ENCODE peak calls at places on chromosome 5, in five cellular contexts. One of them, this sample, is unnamed.

GRCh38 chr5:15834596-15835245 is 334.7 kb downstream of the FBXL7 start:
- DNase-seq in cardiac septum: no peak
- DNase-seq in CMK: no peak
- DNase-seq in posterior cingulate gyrus: no peak
- DNase-seq in substantia nigra: no peak
- DNase-seq in this sample: peak

GRCh38 chr5:179354305-179354882 is 9.1 kb upstream of the ADAMTS2 start:
- DNase-seq in cardiac septum: no peak
- DNase-seq in CMK: no peak
- DNase-seq in posterior cingulate gyrus: no peak
- DNase-seq in substantia nigra: no peak
- DNase-seq in this sample: no peak

GRCh38 chr5:173764321-173765029 is 123.7 kb upstream of the CPEB4 start:
- DNase-seq in posterior cingulate gyrus: no peak
- DNase-seq in CMK: no peak
- DNase-seq in cardiac septum: peak
- DNase-seq in substantia nigra: no peak
- DNase-seq in this sample: peak

GRCh38 chr5:78562001-78562400 is 86.6 kb downstream of the LHFPL2 start:
- DNase-seq in posterior cingulate gyrus: no peak
- DNase-seq in cardiac septum: no peak
- DNase-seq in substantia nigra: no peak
- DNase-seq in CMK: no peak
- DNase-seq in this sample: no peak

GRCh38 chr5:172901012-172901780 is 58.0 kb upstream of the RPL26L1 start:
- DNase-seq in posterior cingulate gyrus: no peak
- DNase-seq in CMK: no peak
- DNase-seq in substantia nigra: no peak
- DNase-seq in cardiac septum: peak
- DNase-seq in this sample: no peak

GRCh38 chr5:117594165-117594564 is 1019.5 kb upstream of the SEMA6A start:
- DNase-seq in posterior cingulate gyrus: peak
- DNase-seq in CMK: no peak
- DNase-seq in substantia nigra: no peak
- DNase-seq in cardiac septum: no peak
- DNase-seq in this sample: no peak

GRCh38 chr5:80054682-80055081 is 19.5 kb downstream of the THBS4 start:
- DNase-seq in posterior cingulate gyrus: no peak
- DNase-seq in CMK: no peak
- DNase-seq in substantia nigra: no peak
- DNase-seq in cardiac septum: no peak
- DNase-seq in this sample: no peak

GRCh38 chr5:17189381-17190036 is 27.9 kb upstream of the BASP1 start:
- DNase-seq in posterior cingulate gyrus: peak
- DNase-seq in CMK: peak
- DNase-seq in cardiac septum: no peak
- DNase-seq in substantia nigra: peak
- DNase-seq in this sample: no peak

GRCh38 chr5:125227333-125228075 is 481.1 kb upstream of the ZNF608 start:
- DNase-seq in posterior cingulate gyrus: no peak
- DNase-seq in substantia nigra: no peak
- DNase-seq in CMK: no peak
- DNase-seq in cardiac septum: no peak
- DNase-seq in this sample: no peak

GRCh38 chr5:118042076-118042475 is 946.3 kb downstream of the DTWD2 start:
- DNase-seq in posterior cingulate gyrus: no peak
- DNase-seq in CMK: no peak
- DNase-seq in cardiac septum: no peak
- DNase-seq in substantia nigra: no peak
- DNase-seq in this sample: no peak

GRCh38 chr5:154770111-154770510 is 14.9 kb downstream of the LARP1 start:
- DNase-seq in substantia nigra: no peak
- DNase-seq in posterior cingulate gyrus: no peak
- DNase-seq in CMK: no peak
- DNase-seq in cardiac septum: no peak
- DNase-seq in this sample: no peak

GRCh38 chr5:75202935-75203334 is 33.7 kb downstream of the ANKRD31 start:
- DNase-seq in posterior cingulate gyrus: no peak
- DNase-seq in substantia nigra: no peak
- DNase-seq in cardiac septum: no peak
- DNase-seq in CMK: no peak
- DNase-seq in this sample: no peak

GRCh38 chr5:179824745-179825112 is 4.0 kb downstream of the SQSTM1 start:
- DNase-seq in cardiac septum: no peak
- DNase-seq in posterior cingulate gyrus: no peak
- DNase-seq in substantia nigra: no peak
- DNase-seq in CMK: no peak
- DNase-seq in this sample: no peak